ENCODE peak calls at places on chromosomes 11 and 22, in eight cellular contexts. L, W, C, A, F, X, B and K are unnamed samples.

GRCh38 chr11:94700631-94701030 is 67.5 kb upstream of the AMOTL1 start:
- DNase-seq in L (no peak), W (no peak), C (no peak), A (no peak), F (no peak), X (no peak), B (no peak), K (no peak)

GRCh38 chr22:32612834-32613233 is 138.2 kb downstream of the FBXO7 start:
- DNase-seq in L (no peak), W (no peak), C (no peak), A (no peak), F (no peak), X (no peak), B (no peak), K (no peak)

GRCh38 chr11:47249378-47249715 is 733 bp upstream of the ACP2 start:
- DNase-seq in L (no peak), W (no peak), C (no peak), A (no peak), F (no peak), X (no peak), B (no peak), K (no peak)

GRCh38 chr11:35742707-35743454 is 80.3 kb downstream of the TRIM44 start:
- DNase-seq in L (no peak), W (no peak), C (no peak), A (no peak), F (no peak), X (no peak), B (no peak), K (no peak)

GRCh38 chr22:42642801-42643631 is 2.6 kb upstream of the ATP5MGL start:
- DNase-seq in L (no peak), W (no peak), C (peak), A (no peak), F (no peak), X (no peak), B (no peak), K (no peak)

GRCh38 chr11:93432247-93432646 is 101.7 kb downstream of the DEUP1 start:
- DNase-seq in L (no peak), W (no peak), C (no peak), A (no peak), F (no peak), X (no peak), B (no peak), K (no peak)

GRCh38 chr11:71499125-71499524 is 27.9 kb upstream of the KRTAP5-7 start:
- DNase-seq in L (no peak), W (peak), C (no peak), A (no peak), F (peak), X (peak), B (no peak), K (no peak)

GRCh38 chr22:24155597-24156145 is 25.6 kb upstream of the SUSD2 start:
- DNase-seq in L (no peak), W (peak), C (peak), A (no peak), F (peak), X (peak), B (peak), K (no peak)

GRCh38 chr11:1930448-1930802 is 10.9 kb downstream of the TNNT3 start:
- DNase-seq in L (no peak), W (no peak), C (peak), A (no peak), F (no peak), X (no peak), B (no peak), K (no peak)

GRCh38 chr22:38719196-38719595 is 13.5 kb downstream of the GTPBP1 start:
- DNase-seq in L (no peak), W (no peak), C (no peak), A (no peak), F (no peak), X (no peak), B (no peak), K (no peak)

GRCh38 chr11:39541945-39542351 is 1917.5 kb downstream of the LRRC4C start:
- DNase-seq in L (no peak), W (peak), C (peak), A (no peak), F (no peak), X (no peak), B (no peak), K (no peak)

GRCh38 chr11:119701591-119702260 is 27.3 kb downstream of the NECTIN1 start:
- DNase-seq in L (no peak), W (peak), C (no peak), A (no peak), F (no peak), X (no peak), B (no peak), K (no peak)

GRCh38 chr11:35173620-35174278 is 34.8 kb downstream of the CD44 start:
- DNase-seq in L (no peak), W (no peak), C (no peak), A (no peak), F (no peak), X (no peak), B (no peak), K (no peak)

GRCh38 chr11:44189986-44190882 is 94.8 kb downstream of the EXT2 start:
- DNase-seq in L (no peak), W (no peak), C (no peak), A (no peak), F (no peak), X (no peak), B (peak), K (peak)

GRCh38 chr11:44190883-44191230 is 95.4 kb downstream of the EXT2 start:
- DNase-seq in L (no peak), W (peak), C (peak), A (no peak), F (no peak), X (no peak), B (peak), K (no peak)

GRCh38 chr11:44185522-44185921 is 90.0 kb downstream of the EXT2 start:
- DNase-seq in L (no peak), W (no peak), C (no peak), A (no peak), F (no peak), X (no peak), B (no peak), K (no peak)

GRCh38 chr11:44188643-44189042 is 93.2 kb downstream of the EXT2 start:
- DNase-seq in L (no peak), W (no peak), C (no peak), A (no peak), F (no peak), X (peak), B (peak), K (no peak)

GRCh38 chr11:44186531-44186930 is 91.1 kb downstream of the EXT2 start:
- DNase-seq in L (no peak), W (peak), C (no peak), A (no peak), F (no peak), X (no peak), B (no peak), K (no peak)
- H3K4me3 ChIP-seq in L (no peak), W (no peak), C (no peak), A (no peak), F (no peak), X (no peak), B (no peak), K (no peak)

DNA sequence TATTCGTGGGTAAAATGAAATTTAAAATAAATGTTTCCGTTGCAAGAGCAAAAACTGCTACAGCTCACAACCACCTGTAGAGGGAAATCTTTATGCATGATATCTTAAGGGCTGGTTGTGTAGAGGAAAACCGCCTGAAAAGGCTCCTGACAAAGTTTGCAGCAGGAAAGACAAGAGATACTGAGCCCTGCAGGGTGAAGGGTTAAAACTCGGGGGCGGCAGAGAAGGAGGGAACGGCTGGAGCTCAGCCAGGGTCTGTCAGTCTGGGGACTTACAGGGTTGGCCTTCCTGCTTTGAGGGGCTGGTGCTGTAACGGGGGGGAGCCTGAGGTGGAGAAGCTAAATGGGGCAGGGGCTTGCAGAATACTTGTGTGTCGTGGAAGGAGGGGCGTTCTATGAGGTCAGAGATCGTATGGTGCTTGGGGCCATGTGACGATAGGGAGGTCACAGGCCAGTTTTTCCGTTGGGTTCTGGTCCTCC is 122.9 kb upstream of the HSD17B12 start:
- DNase-seq in L (no peak), W (peak), C (peak), A (no peak), F (peak), X (no peak), B (peak), K (no peak)
- TF ChIP-seq CTCF in L (no peak), W (peak), C (peak), A (peak), F (no peak), X (peak), B (no peak), K (peak)

GRCh38 chr11:27467181-27467913 is 5.2 kb downstream of the LGR4 start:
- DNase-seq in L (no peak), W (no peak), C (no peak), A (no peak), F (no peak), X (no peak), B (no peak), K (no peak)

GRCh38 chr11:27468209-27468608 is 4.4 kb downstream of the LGR4 start:
- DNase-seq in L (no peak), W (peak), C (no peak), A (no peak), F (no peak), X (peak), B (peak), K (peak)

GRCh38 chr11:27469333-27469680 is 3.3 kb downstream of the LGR4 start:
- DNase-seq in L (no peak), W (no peak), C (no peak), A (no peak), F (no peak), X (no peak), B (no peak), K (no peak)

GRCh38 chr11:27470166-27470565 is 2.4 kb downstream of the LGR4 start:
- DNase-seq in L (no peak), W (no peak), C (no peak), A (no peak), F (no peak), X (no peak), B (no peak), K (no peak)

DNA sequence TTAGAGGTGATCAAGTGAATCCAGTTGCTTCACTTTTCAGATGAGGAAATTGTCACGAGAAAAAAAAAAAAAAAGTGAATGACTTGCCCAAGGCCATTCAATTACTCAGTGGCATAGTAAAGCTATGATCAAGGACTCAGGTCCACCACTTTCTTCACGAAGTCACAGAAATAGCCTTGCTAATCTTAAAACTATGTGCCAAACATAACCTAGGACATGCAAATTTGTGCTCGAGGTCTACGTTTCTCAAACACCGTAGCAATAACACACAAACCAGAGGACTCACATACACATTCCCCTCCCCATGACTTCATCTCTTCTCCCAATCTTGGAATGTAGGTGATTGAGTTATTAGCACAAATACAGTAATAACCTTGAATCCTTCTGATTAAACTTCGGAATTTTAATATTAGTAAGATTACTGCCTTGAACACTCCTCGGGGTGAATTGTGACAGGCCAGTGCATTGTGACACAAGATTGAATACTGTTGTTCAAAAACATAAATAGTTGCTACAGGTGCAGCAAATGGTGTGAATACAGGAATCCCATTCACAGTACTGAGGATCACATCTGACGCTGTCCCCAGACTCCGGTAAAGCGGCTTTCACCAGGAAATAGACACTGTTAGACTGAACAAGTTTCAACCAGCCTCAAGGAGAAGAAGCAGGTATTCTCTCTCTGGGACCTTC is 3.8 kb downstream of the LGR4 start:
- DNase-seq in L (no peak), W (no peak), C (peak), A (no peak), F (no peak), X (peak), B (peak), K (no peak)
- H3K4me3 ChIP-seq in L (peak), W (no peak), C (peak), A (no peak), F (no peak), X (no peak), B (no peak), K (no peak)

DNA sequence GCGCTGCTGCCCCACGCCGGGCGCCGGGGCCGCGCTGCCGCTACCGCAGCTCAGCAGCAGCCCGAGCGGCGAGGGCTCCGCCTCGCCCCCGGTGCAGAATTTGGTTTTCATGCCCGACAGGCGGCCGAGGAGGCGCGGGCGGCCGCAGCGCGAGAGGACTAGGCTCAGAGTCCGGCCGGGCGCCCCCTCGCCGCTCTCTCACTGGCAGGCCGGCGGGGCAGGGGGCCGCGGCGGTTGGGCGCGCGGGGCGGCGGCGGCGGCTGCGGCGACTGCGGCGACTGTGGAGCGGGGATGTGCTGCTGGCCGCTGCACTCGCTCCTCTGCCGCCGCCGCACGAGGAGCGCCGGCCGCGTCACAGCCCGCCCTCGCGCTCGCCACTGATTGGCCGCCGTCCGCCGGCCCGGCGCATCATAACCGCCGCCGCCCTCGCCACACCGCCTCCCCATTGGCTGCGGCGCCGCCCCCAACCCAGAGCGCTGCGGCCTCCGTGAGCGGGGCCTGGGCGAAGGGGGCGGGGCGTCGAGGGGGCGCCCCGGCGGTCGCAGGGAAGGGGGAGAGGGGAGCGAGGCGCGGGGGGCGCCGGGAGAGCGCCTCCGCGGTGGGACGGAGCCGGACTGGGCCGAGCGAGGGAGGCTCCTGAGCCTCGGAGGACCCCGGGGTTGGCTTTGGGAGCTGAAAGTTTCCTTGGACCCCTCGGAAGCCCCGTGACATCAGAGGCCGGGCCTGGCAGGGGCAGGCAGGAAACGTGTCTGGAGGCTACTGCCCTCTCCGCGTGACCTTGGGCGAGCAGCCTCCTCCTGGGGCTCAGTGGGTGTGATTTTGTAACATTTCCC is at the start of gene CHKA:
- DNase-seq in L (peak), W (peak), C (peak), A (peak), F (peak), X (peak), B (peak), K (no peak)
- TF ChIP-seq CTCF in L (no peak), W (no peak), C (no peak), A (no peak), F (no peak), X (no peak), B (no peak), K (no peak)

DNA sequence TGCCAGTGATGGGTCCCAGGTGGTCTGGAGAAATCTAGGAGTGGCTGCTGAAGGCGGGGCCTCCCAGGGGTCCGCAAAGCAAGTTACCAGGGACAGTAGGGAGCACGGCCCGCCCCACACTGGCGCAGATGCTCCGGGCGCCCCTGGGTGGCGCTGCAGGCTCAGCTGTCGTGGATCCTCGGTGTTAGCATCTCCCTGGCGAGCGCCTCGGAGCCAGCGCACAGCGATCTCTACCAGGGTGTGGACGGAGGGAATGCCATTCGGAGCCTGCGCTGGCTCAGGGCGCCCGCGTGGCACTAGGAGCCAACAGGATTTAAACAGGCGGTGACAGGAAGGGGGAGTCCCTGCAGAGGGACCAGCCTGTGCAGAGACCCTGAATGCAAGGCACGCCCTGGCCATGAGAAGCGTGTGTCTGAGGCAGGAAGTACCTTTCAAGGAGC is 20.2 kb downstream of the FADS3 start:
- DNase-seq in L (no peak), W (peak), C (peak), A (peak), F (peak), X (peak), B (peak), K (peak)
- H3K4me3 ChIP-seq in L (no peak), W (peak), C (no peak), A (peak), F (no peak), X (no peak), B (peak), K (peak)

GRCh38 chr11:491358-491757 is 15.7 kb downstream of the RNH1 start:
- DNase-seq in L (no peak), W (no peak), C (no peak), A (no peak), F (no peak), X (no peak), B (no peak), K (no peak)
- TF ChIP-seq CTCF in L (no peak), W (no peak), C (no peak), A (no peak), F (no peak), X (no peak), B (no peak), K (no peak)